ENCODE peak calls at places on chromosomes 2 and 18, in ten cellular contexts. P, T, Q, V, K, N, M, Z, I and A are unnamed samples.

GRCh38 chr2:120812866-120813265 is 77.2 kb downstream of the GLI2 start:
- DNase-seq in Q (no peak), M (no peak), K (no peak), V (no peak), P (no peak), T (no peak), I (no peak), Z (no peak), N (no peak), A (no peak)

GRCh38 chr2:26675651-26676255 is 16.8 kb upstream of the KCNK3 start:
- DNase-seq in I (no peak), P (no peak), Z (peak), Q (no peak), V (no peak), N (no peak), T (no peak), M (no peak), K (no peak), A (no peak)

GRCh38 chr2:156897548-156897947 is 360.0 kb upstream of the GALNT5 start:
- DNase-seq in K (no peak), Z (no peak), Q (no peak), N (no peak), V (no peak), T (no peak), I (no peak), P (no peak), M (no peak), A (no peak)

GRCh38 chr2:6442252-6442651 is 423.5 kb downstream of the CMPK2 start:
- DNase-seq in Z (no peak), N (no peak), Q (no peak), K (no peak), P (no peak), T (no peak), I (no peak), M (no peak), V (no peak), A (no peak)

GRCh38 chr18:23487738-23488625 is 15.3 kb upstream of the RMC1 start:
- DNase-seq in Z (no peak), M (no peak), T (no peak), P (no peak), I (peak), Q (peak), N (peak), K (no peak), V (peak), A (no peak)

GRCh38 chr2:66301073-66301766 is 133.7 kb upstream of the MEIS1 start:
- DNase-seq in V (no peak), K (no peak), I (no peak), Q (no peak), N (no peak), M (no peak), P (no peak), Z (no peak), T (peak), A (peak)

GRCh38 chr2:24132543-24132942 is 9.3 kb downstream of the FAM228B start:
- DNase-seq in K (no peak), Q (no peak), P (no peak), M (no peak), T (no peak), V (no peak), I (no peak), N (no peak), Z (no peak), A (no peak)

GRCh38 chr2:161044937-161045336 is 115.3 kb upstream of the TANK start:
- DNase-seq in K (no peak), P (no peak), I (no peak), N (no peak), Q (no peak), M (no peak), V (no peak), Z (no peak), T (no peak), A (no peak)

GRCh38 chr2:169285528-169285927 is 76.8 kb downstream of the LRP2 start:
- DNase-seq in V (no peak), I (no peak), N (no peak), K (peak), P (no peak), T (no peak), Q (no peak), M (no peak), Z (no peak), A (no peak)

GRCh38 chr2:39523308-39524044 is 86.4 kb upstream of the MAP4K3 start:
- DNase-seq in K (peak), T (no peak), P (no peak), I (no peak), M (no peak), Q (no peak), Z (no peak), V (no peak), N (no peak), A (no peak)

GRCh38 chr2:15174567-15174966 is 386.6 kb downstream of the NBAS start:
- DNase-seq in V (no peak), T (no peak), K (no peak), N (no peak), Q (no peak), Z (no peak), I (no peak), P (no peak), M (no peak), A (no peak)

GRCh38 chr2:54497738-54498680 is 41.9 kb downstream of the SPTBN1 start:
- DNase-seq in I (no peak), N (no peak), Q (no peak), M (no peak), Z (peak), V (peak), P (no peak), K (no peak), T (peak), A (no peak)

GRCh38 chr2:189657867-189658266 is 3.4 kb upstream of the ASNSD1 start:
- DNase-seq in Z (no peak), I (no peak), K (no peak), Q (peak), N (peak), T (no peak), M (no peak), V (no peak), P (no peak), A (peak)

GRCh38 chr2:48448274-48449061 is 81.5 kb upstream of the STON1 start:
- DNase-seq in Q (no peak), I (no peak), P (no peak), N (no peak), V (no peak), M (no peak), Z (peak), K (no peak), T (no peak), A (no peak)

GRCh38 chr2:233108611-233109490 is 48.7 kb downstream of the INPP5D start:
- DNase-seq in Q (no peak), Z (no peak), M (no peak), V (no peak), I (no peak), K (no peak), P (no peak), N (no peak), T (no peak), A (no peak)

GRCh38 chr2:68645523-68645922 is 2.1 kb downstream of the PROKR1 start:
- DNase-seq in N (no peak), V (no peak), M (no peak), T (no peak), P (no peak), K (no peak), Z (no peak), I (no peak), Q (peak), A (no peak)

GRCh38 chr2:107281637-107282036 is 395.7 kb upstream of the ST6GAL2 start:
- DNase-seq in P (no peak), K (no peak), V (no peak), Z (no peak), T (no peak), N (no peak), Q (no peak), M (no peak), I (no peak), A (no peak)